ENCODE peak calls at places on chromosomes 2 and 18, in six cellular contexts. O is body of pancreas, Z is foreskin keratinocyte, S is uterus, R is spleen, V is right lobe of liver. L is an unnamed sample. For H3K4me1, the result is how much of the 10 kb centered on the place peaks cover.

GRCh38 chr2:207810200-207810788 is 40.6 kb upstream of the FZD5 start:
- DNase-seq in O (no peak), Z (no peak), S (no peak), R (no peak), V (no peak), L (no peak)

GRCh38 chr18:45175505-45175904 is 439.8 kb upstream of the SLC14A2 start:
- DNase-seq in O (no peak), Z (no peak), S (no peak), R (no peak), V (no peak), L (no peak)

GRCh38 chr2:69948032-69948962 is 13.1 kb downstream of the ASPRV1 start:
- DNase-seq in O (no peak), Z (no peak), S (no peak), R (no peak), V (no peak), L (no peak)

GRCh38 chr2:218343591-218343990 is 13.1 kb upstream of the CATIP start:
- DNase-seq in O (no peak), Z (peak), S (no peak), R (no peak), V (no peak), L (peak)

GRCh38 chr18:56645415-56646016 is 5.6 kb upstream of the WDR7 start:
- DNase-seq in O (no peak), Z (peak), S (no peak), R (no peak), V (no peak), L (no peak)

GRCh38 chr2:170181602-170182001 is 3.7 kb downstream of the MYO3B start:
- DNase-seq in O (no peak), Z (no peak), S (no peak), R (no peak), V (no peak), L (no peak)

GRCh38 chr2:109722026-109722425 is 72.1 kb upstream of the RGPD5 start:
- DNase-seq in O (peak), Z (peak), S (no peak), R (no peak), V (peak), L (no peak)

GRCh38 chr2:108403494-108403893 is 25.7 kb downstream of the SULT1C4 start:
- DNase-seq in O (no peak), Z (no peak), S (no peak), R (no peak), V (no peak), L (no peak)

GRCh38 chr18:43122955-43123354 is 7.5 kb upstream of the RIT2 start:
- DNase-seq in O (no peak), Z (no peak), S (no peak), R (no peak), V (no peak), L (no peak)

GRCh38 chr18:10230072-10230471 is 224.4 kb upstream of the APCDD1 start:
- DNase-seq in O (no peak), Z (peak), S (no peak), R (no peak), V (no peak), L (no peak)

GRCh38 chr18:58536187-58536516 is 92.7 kb downstream of the ALPK2 start:
- DNase-seq in O (no peak), Z (no peak), S (no peak), R (no peak), V (no peak), L (no peak)
- H3K4me1 ChIP-seq in O (under half), Z (under half), S (under half), R (under half), V (under half), L (under half)

GRCh38 chr18:50658601-50659000 is 98.7 kb downstream of the MAPK4 start:
- DNase-seq in O (no peak), Z (no peak), S (no peak), R (no peak), V (no peak), L (no peak)
- H3K4me1 ChIP-seq in O (under half), Z (under half), S (under half), R (under half), V (under half), L (under half)

GRCh38 chr2:65369574-65369973 is 62.8 kb downstream of the SPRED2 start:
- DNase-seq in O (no peak), Z (no peak), S (no peak), R (no peak), V (no peak), L (no peak)
- H3K4me1 ChIP-seq in O (under half), Z (under half), S (under half), R (under half), V (under half), L (under half)

DNA sequence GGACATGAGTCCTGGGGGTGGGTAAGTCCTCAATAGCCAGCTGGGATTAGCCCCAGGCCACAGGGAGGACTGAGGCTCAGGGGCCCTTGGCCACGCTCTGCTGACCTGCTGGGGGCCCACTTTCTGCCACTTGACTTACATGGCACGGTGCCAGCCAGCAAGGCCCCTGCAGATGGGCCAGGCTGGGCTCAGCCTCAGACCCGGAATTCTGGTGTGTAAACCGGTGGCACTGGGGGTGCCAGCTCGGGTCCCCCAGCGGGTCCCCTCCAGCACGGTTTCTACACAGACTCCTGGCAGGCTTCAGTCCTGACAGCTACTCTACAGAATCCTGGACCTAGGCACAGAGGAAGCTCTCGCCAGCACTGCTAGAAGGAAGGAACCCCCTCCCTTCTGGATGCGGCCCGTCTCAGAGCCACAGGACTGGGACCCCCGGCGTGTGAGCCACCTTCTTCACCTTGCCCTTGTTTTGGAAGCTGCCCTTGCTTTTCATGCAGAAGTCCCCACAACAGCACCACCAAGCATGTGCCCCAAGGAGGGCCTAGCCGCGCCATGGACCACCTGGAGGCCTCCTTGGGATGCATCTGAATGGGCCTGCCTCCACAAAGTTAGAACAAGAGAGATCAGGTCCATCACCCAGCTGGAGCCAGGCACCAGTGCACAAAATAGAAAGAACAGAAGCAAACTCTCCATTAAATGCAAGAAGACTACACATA is 8.0 kb downstream of the HDAC4 start:
- DNase-seq in O (no peak), Z (no peak), S (no peak), R (peak), V (no peak), L (no peak)
- H3K4me1 ChIP-seq in O (under half), Z (under half), S (under half), R (under half), V (under half), L (under half)

GRCh38 chr18:48915621-48916425 is 34.9 kb downstream of the SMAD7 start:
- DNase-seq in O (no peak), Z (no peak), S (peak), R (no peak), V (no peak), L (no peak)
- H3K4me1 ChIP-seq in O (under half), Z (under half), S (under half), R (under half), V (under half), L (under half)

GRCh38 chr2:174666312-174666711 is 68.7 kb upstream of the WIPF1 start:
- DNase-seq in O (no peak), Z (no peak), S (no peak), R (no peak), V (peak), L (no peak)

GRCh38 chr2:174667461-174667860 is 69.9 kb upstream of the WIPF1 start:
- DNase-seq in O (no peak), Z (no peak), S (no peak), R (peak), V (peak), L (no peak)

GRCh38 chr2:174669321-174669720 is 71.7 kb upstream of the WIPF1 start:
- DNase-seq in O (no peak), Z (no peak), S (no peak), R (no peak), V (no peak), L (no peak)

GRCh38 chr2:174666786-174667369 is 69.3 kb upstream of the WIPF1 start:
- DNase-seq in O (no peak), Z (no peak), S (no peak), R (no peak), V (no peak), L (no peak)

GRCh38 chr2:174668075-174668474 is 70.5 kb upstream of the WIPF1 start:
- DNase-seq in O (no peak), Z (no peak), S (no peak), R (no peak), V (no peak), L (no peak)
- H3K4me1 ChIP-seq in O (under half), Z (under half), S (under half), R (under half), V (under half), L (half or more)

L was measured in thoracic aorta.